ENCODE peak calls at places on chromosomes 16 and 17, in seven cellular contexts. J, W, U, V, T, L and X are unnamed samples.

GRCh38 chr17:2849327-2849670 is 53.1 kb downstream of the RAP1GAP2 start:
- DNase-seq in J (no peak), U (peak; percentile 79), L (no peak), W (no peak), V (no peak), T (no peak), X (no peak)

GRCh38 chr16:49816782-49817370 is 39.0 kb downstream of the ZNF423 start:
- DNase-seq in L (no peak), J (no peak), T (no peak), W (no peak), V (no peak), U (no peak), X (no peak)

GRCh38 chr17:33049781-33050414 is 58.3 kb downstream of the SPACA3 start:
- DNase-seq in T (peak; percentile 80), W (no peak), L (peak; percentile 81), J (peak; percentile 44), U (peak; percentile 61), V (peak; percentile 31), X (peak; percentile 70)

GRCh38 chr17:18959845-18960240 is 7.9 kb downstream of the SLC5A10 start:
- DNase-seq in T (no peak), W (no peak), L (no peak), J (no peak), V (no peak), U (no peak), X (no peak)

GRCh38 chr16:87201052-87201451 is 116.1 kb downstream of the C16orf95 start:
- DNase-seq in V (no peak), W (no peak), L (no peak), J (no peak), T (no peak), U (no peak), X (no peak)

GRCh38 chr16:87226926-87227650 is 90.1 kb downstream of the C16orf95 start:
- DNase-seq in T (no peak), L (no peak), U (no peak), J (no peak), W (no peak), V (no peak), X (no peak)

GRCh38 chr16:87854053-87854906 is 15.0 kb downstream of the SLC7A5 start:
- DNase-seq in J (peak; percentile 86), L (peak; percentile 60), W (no peak), T (peak; percentile 88), U (peak; percentile 67), V (no peak), X (no peak)

GRCh38 chr16:8950580-8951077 is 13.1 kb downstream of the USP7 start:
- DNase-seq in U (no peak), T (no peak), J (no peak), W (no peak), V (no peak), L (no peak), X (no peak)

DNA sequence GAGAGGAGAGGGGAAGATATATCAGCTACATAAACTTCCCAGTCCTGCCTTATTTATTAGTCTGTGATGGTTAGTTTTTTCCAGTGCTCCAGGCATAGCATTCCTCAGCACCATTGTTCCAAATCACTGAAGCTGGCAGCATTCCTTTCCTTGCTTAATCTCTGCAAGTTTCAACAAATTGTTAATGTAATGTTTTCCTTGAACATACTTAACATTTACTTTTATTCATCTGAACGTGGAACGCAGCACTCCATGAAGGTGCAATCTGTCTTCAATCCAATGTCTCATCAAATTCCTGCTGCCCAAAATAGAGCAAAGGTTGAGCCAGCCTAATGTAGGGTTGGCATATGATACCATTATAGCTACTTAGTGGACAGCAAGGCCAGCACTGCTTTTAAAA is 441.2 kb upstream of the RBFOX1 start:
- DNase-seq in V (no peak), U (no peak), T (no peak), L (no peak), J (no peak), W (no peak), X (no peak)
- TF ChIP-seq JUND in V (no peak), U (no peak), T (no peak), L (no peak), J (no peak), W (no peak), X (no peak)

GRCh38 chr16:30142672-30143346 is 19.8 kb upstream of the MAPK3 start:
- DNase-seq in W (peak; percentile 30), L (no peak), T (no peak), J (peak; percentile 61), V (no peak), U (no peak), X (peak; percentile 66)

GRCh38 chr16:30141750-30142149 is 18.7 kb upstream of the MAPK3 start:
- DNase-seq in U (no peak), V (no peak), T (no peak), W (no peak), J (peak; percentile 30), L (no peak), X (no peak)

GRCh38 chr16:30139895-30140481 is 17.0 kb upstream of the MAPK3 start:
- DNase-seq in T (no peak), V (no peak), J (peak; percentile 98), W (no peak), L (no peak), U (no peak), X (peak; percentile 45)

GRCh38 chr16:30136971-30137601 is 14.1 kb upstream of the MAPK3 start:
- DNase-seq in J (no peak), V (no peak), W (no peak), L (no peak), U (no peak), T (no peak), X (no peak)

GRCh38 chr16:30137897-30138296 is 14.9 kb upstream of the MAPK3 start:
- DNase-seq in V (no peak), W (no peak), L (no peak), J (no peak), T (no peak), U (peak; percentile 63), X (no peak)
- TF ChIP-seq JUND in V (no peak), W (no peak), L (no peak), J (no peak), T (no peak), U (no peak), X (no peak)

GRCh38 chr17:1110524-1110843 is 69.3 kb downstream of the ABR start:
- DNase-seq in L (peak; percentile 47), V (no peak), T (no peak), W (no peak), U (no peak), J (no peak), X (no peak)

GRCh38 chr17:1109606-1110523 is 69.9 kb downstream of the ABR start:
- DNase-seq in T (no peak), V (no peak), U (peak; percentile 53), J (peak; percentile 39), L (peak; percentile 63), W (no peak), X (peak; percentile 30)

GRCh38 chr17:1112875-1113274 is 66.9 kb downstream of the ABR start:
- DNase-seq in W (no peak), L (peak; percentile 53), J (no peak), V (no peak), T (peak; percentile 31), U (no peak), X (peak; percentile 32)

GRCh38 chr17:1110844-1111598 is 68.8 kb downstream of the ABR start:
- DNase-seq in T (no peak), L (peak; percentile 53), V (peak; percentile 88), U (peak; percentile 65), W (no peak), J (peak; percentile 79), X (no peak)

GRCh38 chr17:1111599-1112443 is 68.0 kb downstream of the ABR start:
- DNase-seq in W (no peak), T (no peak), J (no peak), U (peak; percentile 50), L (no peak), V (no peak), X (peak; percentile 38)
- TF ChIP-seq JUND in W (no peak), T (no peak), J (no peak), U (no peak), L (no peak), V (no peak), X (no peak)

GRCh38 chr17:76611747-76612143 is 26.1 kb upstream of the ST6GALNAC2 start:
- DNase-seq in U (no peak), V (no peak), J (no peak), W (no peak), T (no peak), L (no peak), X (no peak)

GRCh38 chr17:76614912-76615617 is 28.5 kb downstream of the ST6GALNAC1 start:
- DNase-seq in J (no peak), V (no peak), W (no peak), T (no peak), L (no peak), U (no peak), X (no peak)

GRCh38 chr17:76617838-76618237 is 25.7 kb downstream of the ST6GALNAC1 start:
- DNase-seq in U (no peak), V (no peak), T (no peak), W (no peak), J (no peak), L (no peak), X (no peak)

GRCh38 chr17:76612465-76612864 is 26.8 kb upstream of the ST6GALNAC2 start:
- DNase-seq in V (no peak), U (no peak), L (no peak), T (no peak), J (no peak), W (no peak), X (no peak)

GRCh38 chr17:76612977-76613851 is 27.6 kb upstream of the ST6GALNAC2 start:
- DNase-seq in V (peak; percentile 99), W (no peak), J (peak; percentile 94), T (peak; percentile 51), L (peak; percentile 80), U (no peak), X (no peak)
- TF ChIP-seq JUND in V (no peak), W (no peak), J (no peak), T (no peak), L (no peak), U (no peak), X (no peak)

GRCh38 chr17:61574542-61575351 is 16.3 kb downstream of the NACA2 start:
- DNase-seq in T (no peak), L (no peak), V (peak; percentile 74), U (peak; percentile 76), J (peak; percentile 80), W (no peak), X (peak; percentile 64)
- TF ChIP-seq JUND in T (no peak), L (no peak), V (no peak), U (no peak), J (no peak), W (no peak), X (no peak)

DNA sequence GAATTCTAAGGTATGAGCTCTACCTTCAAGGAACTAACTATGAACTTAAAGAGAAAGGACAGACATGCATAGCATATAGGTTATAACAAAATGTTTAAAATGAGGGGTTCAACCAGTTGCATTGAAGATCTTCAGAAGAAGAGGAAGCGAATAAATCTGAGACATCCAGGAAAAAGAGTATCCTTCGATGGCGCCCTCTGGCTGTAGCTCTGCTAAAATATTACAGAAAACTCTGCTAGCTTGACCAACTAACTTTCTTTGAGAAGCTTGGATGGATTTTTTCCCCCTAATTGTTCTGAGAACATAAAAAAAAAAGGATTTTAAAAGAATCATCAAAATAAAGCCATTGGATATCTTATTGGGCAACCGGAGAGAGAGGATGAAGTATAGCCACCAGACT is 659.9 kb upstream of the SOX9 start:
- DNase-seq in U (no peak), J (no peak), V (peak; percentile 28), T (no peak), W (no peak), L (peak; percentile 52), X (no peak)
- TF ChIP-seq JUND in U (no peak), J (no peak), V (no peak), T (no peak), W (no peak), L (no peak), X (no peak)

GRCh38 chr17:69084911-69085310 is 24.2 kb upstream of the ABCA9 start:
- DNase-seq in L (peak; percentile 73), U (peak; percentile 23), T (peak; percentile 22), J (peak; percentile 50), V (peak; percentile 81), W (no peak), X (peak; percentile 59)
- TF ChIP-seq JUND in L (no peak), U (no peak), T (no peak), J (no peak), V (no peak), W (no peak), X (no peak)